ENCODE peak calls at places on chromosomes 12 and 14, in six cellular contexts. K, A, J, N, C and L are unnamed samples.

GRCh38 chr14:97077253-97077653 is 280.1 kb downstream of the VRK1 start:
- DNase-seq in J (no peak), K (no peak), C (peak; percentile 40), N (no peak), A (peak; percentile 97), L (no peak)

GRCh38 chr14:51644215-51644969 is 7.3 kb upstream of the FRMD6 start:
- DNase-seq in A (peak; percentile 67), K (no peak), J (no peak), C (no peak), N (no peak), L (no peak)

GRCh38 chr14:29810064-29810463 is 117.6 kb downstream of the PRKD1 start:
- DNase-seq in A (no peak), N (no peak), J (no peak), K (no peak), C (no peak), L (no peak)

GRCh38 chr12:61018571-61018970 is 1241.6 kb upstream of the USP15 start:
- DNase-seq in J (no peak), C (no peak), K (no peak), N (no peak), A (no peak), L (no peak)

GRCh38 chr14:80446356-80446755 is 235.1 kb upstream of the DIO2 start:
- DNase-seq in C (no peak), J (no peak), N (no peak), K (no peak), A (no peak), L (no peak)

GRCh38 chr12:80100566-80100965 is 1.2 kb downstream of the OTOGL start:
- DNase-seq in N (no peak), K (no peak), C (no peak), J (no peak), A (peak; percentile 11), L (no peak)

GRCh38 chr12:53190108-53190729 is 9.5 kb upstream of the CSAD start:
- DNase-seq in N (peak; percentile 43), J (peak; percentile 43), A (peak; percentile 52), C (no peak), K (peak; percentile 87), L (peak; percentile 42)

GRCh38 chr12:57760347-57760982 is 5.6 kb downstream of the MARCHF9 start:
- DNase-seq in N (no peak), C (no peak), J (no peak), A (no peak), K (no peak), L (no peak)

GRCh38 chr12:24778486-24779304 is 170.2 kb downstream of the BCAT1 start:
- DNase-seq in J (no peak), K (no peak), N (no peak), A (peak; percentile 12), C (no peak), L (no peak)

GRCh38 chr14:22521449-22522239 is 67.4 kb downstream of the DAD1 start:
- DNase-seq in C (no peak), N (no peak), A (no peak), K (no peak), J (no peak), L (no peak)

DNA sequence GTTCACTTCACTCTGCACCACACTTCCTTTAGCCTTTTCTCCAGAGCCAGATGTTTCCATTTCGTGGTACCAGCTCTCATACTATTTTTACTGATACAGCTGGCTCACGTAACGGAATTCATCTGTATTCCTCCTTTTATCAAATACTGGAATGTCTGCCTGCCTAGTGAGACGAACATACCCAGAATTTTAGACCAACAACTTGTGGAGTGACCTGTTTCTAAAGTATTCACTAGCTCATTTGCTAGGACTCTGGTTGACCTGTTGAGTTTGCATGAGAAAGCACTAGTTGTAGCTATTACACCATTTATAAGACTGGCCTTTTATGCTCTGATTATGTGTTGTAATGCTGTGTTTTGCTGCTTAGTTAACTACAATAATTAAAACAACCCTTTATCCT is 22.6 kb downstream of the KCNA5 start:
- DNase-seq in A (no peak), K (no peak), J (no peak), C (no peak), N (no peak), L (no peak)
- TF ChIP-seq CTCF in A (no peak), K (no peak), J (no peak), C (no peak), N (no peak), L (no peak)

DNA sequence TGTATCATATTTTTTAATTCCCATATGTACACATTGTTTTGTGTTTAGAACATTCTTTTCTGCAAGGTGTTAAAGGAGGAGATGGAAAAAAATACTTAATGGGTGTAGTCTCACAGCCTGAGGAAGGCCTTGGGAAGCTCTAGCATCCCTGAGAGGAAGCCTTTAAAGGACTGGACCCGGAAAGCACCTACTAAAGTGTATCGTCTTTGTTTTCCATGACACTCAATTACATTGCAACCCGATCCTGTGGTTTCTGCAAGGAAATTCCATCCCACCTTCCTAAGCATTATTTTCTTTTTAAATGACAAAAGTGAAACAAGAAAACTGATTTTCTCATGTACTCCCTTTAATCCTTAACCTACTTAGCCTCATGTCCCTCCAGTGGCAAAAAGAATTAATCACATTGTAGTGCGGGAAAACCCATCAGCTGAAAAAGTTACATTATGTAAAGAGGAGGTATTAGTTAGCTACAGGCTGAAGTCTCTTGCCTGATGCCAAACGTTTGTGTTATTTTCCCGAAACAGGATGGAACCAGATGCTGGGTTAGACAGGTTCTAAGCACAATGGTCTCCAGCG is 147.8 kb upstream of the CPSF6 start:
- DNase-seq in N (no peak), C (no peak), A (no peak), J (no peak), K (no peak), L (no peak)
- TF ChIP-seq CTCF in N (no peak), C (no peak), A (no peak), J (no peak), K (no peak), L (no peak)

DNA sequence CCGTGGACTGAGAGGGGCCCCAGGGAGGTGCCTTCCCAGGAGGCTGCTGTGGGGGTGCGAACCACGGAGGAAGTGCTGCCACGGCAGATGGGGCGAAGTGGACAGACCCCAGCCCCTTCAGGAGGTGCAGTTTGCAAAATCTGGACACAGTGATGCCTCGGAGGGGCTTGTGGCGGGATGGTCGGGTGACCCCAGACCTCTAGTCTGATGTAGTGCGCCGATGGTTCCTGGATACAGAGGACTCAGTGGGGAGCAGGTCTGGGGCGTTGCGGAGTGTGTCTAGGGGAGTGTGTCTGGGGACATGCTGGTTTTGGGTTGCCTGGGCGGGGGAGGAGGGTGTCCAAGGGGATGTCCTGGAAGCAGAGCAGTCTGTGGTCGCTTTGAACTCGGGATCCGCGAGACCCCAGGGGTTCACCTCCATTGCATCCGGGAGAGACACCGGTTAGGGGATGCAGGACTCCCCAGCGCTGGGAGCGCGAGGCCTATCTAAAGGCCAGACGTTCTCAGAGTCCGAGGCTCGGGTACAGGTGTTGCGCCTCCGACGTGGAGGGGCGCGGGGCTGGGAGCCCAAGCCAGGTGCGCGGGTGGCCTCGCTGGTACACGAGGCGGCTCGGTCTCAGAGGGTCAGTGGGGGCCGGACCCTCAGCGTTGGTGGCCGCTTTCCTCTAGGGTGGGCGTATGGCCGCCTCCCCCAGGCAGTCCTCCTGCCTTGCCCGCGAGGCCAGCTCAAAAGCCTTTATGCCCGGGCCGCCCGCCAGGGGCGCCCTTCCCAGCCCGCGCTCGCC is 73.3 kb downstream of the DIO3 start:
- DNase-seq in N (no peak), C (no peak), A (no peak), K (no peak), J (no peak), L (no peak)
- TF ChIP-seq CTCF in N (no peak), C (no peak), A (no peak), K (no peak), J (no peak), L (no peak)

GRCh38 chr14:68596211-68596610 is 196.7 kb downstream of the ZFP36L1 start:
- DNase-seq in A (no peak), J (no peak), N (no peak), C (no peak), K (no peak), L (no peak)
- TF ChIP-seq CTCF in A (no peak), J (no peak), N (no peak), C (no peak), K (no peak), L (no peak)

GRCh38 chr14:61560323-61560722 is 135.0 kb upstream of the HIF1A start:
- DNase-seq in A (peak; percentile 52), C (no peak), K (no peak), N (no peak), J (no peak), L (no peak)

GRCh38 chr14:61561657-61562276 is 133.5 kb upstream of the HIF1A start:
- DNase-seq in A (peak; percentile 99), C (peak; percentile 72), K (peak; percentile 78), N (peak; percentile 63), J (peak; percentile 78), L (no peak)

GRCh38 chr14:61562321-61563161 is 132.8 kb upstream of the HIF1A start:
- DNase-seq in J (peak; percentile 63), A (peak; percentile 100), N (no peak), K (no peak), C (no peak), L (no peak)

GRCh38 chr14:61559641-61560201 is 135.6 kb upstream of the HIF1A start:
- DNase-seq in C (no peak), A (no peak), N (no peak), J (peak; percentile 85), K (no peak), L (no peak)

DNA sequence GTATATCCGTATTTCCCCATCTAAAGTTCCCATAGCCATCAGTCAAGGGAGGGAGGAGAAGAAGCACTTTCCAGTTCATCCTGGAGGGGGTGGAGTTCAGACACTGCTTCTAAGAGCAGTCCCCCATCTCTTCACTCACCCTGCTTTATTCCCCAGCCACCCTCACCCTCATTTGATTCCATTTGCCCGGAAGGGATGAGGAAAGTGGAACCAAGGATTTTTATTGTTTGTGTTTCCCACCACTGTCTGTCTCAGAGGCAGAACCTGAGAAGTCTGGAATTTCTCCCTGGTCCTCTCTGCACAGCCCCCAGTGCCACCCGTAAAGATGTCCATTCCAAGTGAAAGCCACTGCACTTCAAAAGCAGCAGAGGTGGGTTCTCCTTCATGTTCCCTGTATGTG is 134.2 kb upstream of the HIF1A start:
- DNase-seq in A (peak; percentile 93), C (no peak), J (no peak), N (no peak), K (no peak), L (no peak)
- TF ChIP-seq CTCF in A (peak; percentile 53), C (no peak), J (no peak), N (no peak), K (no peak), L (no peak)

GRCh38 chr12:117036046-117036445 is 63.2 kb downstream of the TESC start:
- DNase-seq in N (no peak), A (no peak), K (no peak), C (no peak), J (no peak), L (no peak)
- TF ChIP-seq CTCF in N (no peak), A (no peak), K (no peak), C (no peak), J (no peak), L (no peak)